ENCODE peak calls at places on chromosomes 12 and 14, in four cellular contexts. Z is AG04450, B is uterus, V is lower lobe of right lung. D is an unnamed sample. For H3K9me3, the result is how much of the 10 kb centered on the place peaks cover.

GRCh38 chr12:99390707-99391106 is 256.8 kb upstream of the GARIN6 start:
- DNase-seq in V (no peak), B (no peak), Z (no peak), D (peak)

GRCh38 chr12:55727643-55728184 is 1.1 kb downstream of the CD63 start:
- DNase-seq in B (peak), Z (no peak), V (peak), D (peak)

GRCh38 chr12:19971881-19972280 is 396.5 kb upstream of the PDE3A start:
- DNase-seq in B (no peak), V (no peak), Z (no peak), D (no peak)

GRCh38 chr12:4320287-4320858 is 640 bp upstream of the TIGAR start:
- DNase-seq in B (no peak), V (no peak), Z (no peak), D (no peak)

GRCh38 chr12:47991106-47991550 is 13.1 kb downstream of the COL2A1 start:
- DNase-seq in B (no peak), Z (no peak), V (no peak), D (peak)

GRCh38 chr14:88323520-88324199 is 591 bp upstream of the KCNK10 start:
- DNase-seq in B (no peak), V (no peak), Z (no peak), D (peak)

GRCh38 chr12:93419388-93420034 is 22.2 kb downstream of the UBE2N start:
- DNase-seq in B (no peak), Z (no peak), V (no peak), D (no peak)

GRCh38 chr14:104865631-104866441 is 768 bp downstream of the CEP170B start:
- DNase-seq in V (peak), Z (peak), B (peak), D (peak)

GRCh38 chr12:132836803-132837331 is 8.2 kb upstream of the GOLGA3 start:
- DNase-seq in B (no peak), V (no peak), Z (no peak), D (no peak)

GRCh38 chr12:68497702-68498101 is 113.0 kb upstream of the RAP1B start:
- DNase-seq in Z (peak), B (no peak), V (no peak), D (no peak)

GRCh38 chr12:56448860-56449621 is at the start of gene TIMELESS:
- DNase-seq in V (peak), B (peak), Z (peak), D (peak)

GRCh38 chr14:75562048-75562447 is 16.4 kb upstream of the FLVCR2 start:
- DNase-seq in V (no peak), Z (no peak), B (no peak), D (no peak)

GRCh38 chr12:119375619-119376018 is 41.1 kb downstream of the CCDC60 start:
- DNase-seq in Z (no peak), B (no peak), V (no peak), D (no peak)

GRCh38 chr14:99322731-99323599 is 51.0 kb upstream of the BCL11B start:
- DNase-seq in B (no peak), Z (no peak), V (no peak), D (no peak)

GRCh38 chr12:12592930-12593329 is 18.7 kb upstream of the CREBL2 start:
- DNase-seq in V (no peak), B (no peak), Z (no peak), D (no peak)

GRCh38 chr12:123142948-123143752 is 7.7 kb downstream of the PITPNM2 start:
- DNase-seq in V (peak), Z (no peak), B (no peak), D (peak)

GRCh38 chr14:104977681-104978647 is at the start of gene AHNAK2:
- DNase-seq in V (peak), B (peak), Z (peak), D (peak)

GRCh38 chr14:88166616-88167015 is 156.5 kb downstream of the KCNK10 start:
- DNase-seq in V (no peak), Z (no peak), B (no peak), D (no peak)

GRCh38 chr12:51941011-51941561 is 10.4 kb upstream of the ACVR1B start:
- DNase-seq in Z (peak), B (no peak), V (no peak), D (no peak)

DNA sequence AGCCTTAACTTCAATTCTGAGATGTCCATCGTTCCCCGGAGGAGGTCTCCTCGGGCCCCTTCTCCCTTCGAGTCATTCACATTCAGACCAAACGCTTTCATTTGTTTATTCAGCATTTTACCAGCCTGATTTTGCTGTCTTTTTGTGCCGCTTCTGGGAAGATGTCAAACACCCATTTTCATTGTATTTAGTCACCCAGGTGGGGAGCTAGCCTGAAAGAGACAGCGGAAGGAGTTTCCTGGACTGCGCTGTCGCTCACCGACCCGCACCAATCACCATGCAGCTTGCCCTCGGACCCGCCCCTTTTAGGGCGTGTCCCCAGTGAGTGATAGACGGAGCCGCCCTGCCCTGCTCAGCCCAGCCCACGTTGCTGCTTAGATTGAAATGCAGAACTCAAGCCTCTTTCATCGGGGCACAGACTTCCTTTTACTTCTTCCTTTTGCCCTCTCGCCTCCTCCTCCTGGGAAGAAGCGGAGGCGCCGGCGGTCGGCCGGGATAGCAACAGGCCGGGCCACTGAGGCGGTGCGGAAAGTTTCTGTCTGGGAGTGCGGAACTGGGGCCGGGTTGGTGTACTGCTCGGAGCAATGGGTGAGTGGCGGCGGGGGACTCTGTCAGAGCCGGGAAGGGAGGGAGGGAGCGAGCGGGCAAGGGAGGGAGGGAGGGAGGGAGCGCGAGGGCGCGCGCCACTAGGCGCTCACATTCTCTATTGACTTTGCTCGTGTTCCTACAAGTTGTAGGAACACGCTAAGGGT is at the start of gene PAX9:
- DNase-seq in Z (no peak), B (no peak), V (peak), D (peak)
- H3K9me3 ChIP-seq in Z (under half), B (under half), V (under half), D (under half)

GRCh38 chr12:34598352-34598827 is 576.1 kb downstream of the ALG10 start:
- DNase-seq in V (no peak), Z (no peak), B (no peak), D (peak)
- H3K9me3 ChIP-seq in V (half or more), Z (half or more), B (under half), D (under half)

DNA sequence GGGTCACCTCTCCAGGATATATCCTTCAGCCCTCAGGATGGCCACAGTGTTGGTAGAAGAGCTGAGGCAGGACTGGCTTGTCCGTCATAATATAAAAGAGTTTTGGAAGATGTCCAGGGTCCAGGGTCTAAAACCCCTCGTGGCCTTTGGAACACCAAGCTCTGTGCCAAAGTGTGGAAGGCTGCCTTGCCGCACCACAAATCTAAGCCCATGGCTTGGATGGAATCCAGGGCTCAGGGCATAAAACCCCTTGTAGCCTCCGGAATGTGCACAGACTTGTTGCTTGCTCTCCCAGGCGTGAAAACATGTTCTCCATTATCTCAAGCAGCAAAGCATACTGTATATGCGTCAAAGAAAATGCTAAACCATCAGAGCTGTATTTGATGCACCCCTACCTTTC is 46.7 kb downstream of the TNFAIP2 start:
- DNase-seq in V (no peak), Z (no peak), B (no peak), D (no peak)
- H3K9me3 ChIP-seq in V (under half), Z (under half), B (under half), D (under half)

DNA sequence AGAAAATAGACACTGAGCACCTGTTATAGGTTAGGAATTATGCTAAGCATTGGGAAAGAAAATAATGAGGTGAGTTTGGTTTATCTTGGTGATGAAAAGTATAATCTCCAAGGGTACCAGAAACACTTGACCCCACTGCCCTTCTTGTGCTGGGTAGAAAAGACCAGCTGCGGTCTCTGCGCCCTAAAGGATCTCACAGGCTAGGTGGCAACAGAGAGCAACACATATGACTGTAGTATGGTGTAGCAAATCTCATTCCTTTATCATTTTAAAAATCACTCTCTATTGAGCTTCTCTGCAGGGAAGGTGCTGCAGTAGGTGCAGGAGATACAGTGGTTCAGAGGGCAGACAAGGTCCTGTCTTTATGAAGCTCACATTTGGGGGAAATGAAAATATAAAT is 26.1 kb downstream of the NRXN3 start:
- DNase-seq in B (no peak), V (no peak), Z (no peak), D (no peak)
- H3K9me3 ChIP-seq in B (under half), V (under half), Z (half or more), D (under half)